ENCODE peak calls at places on chromosome 12, in four cellular contexts. N, R, H and D are unnamed samples.

GRCh38 chr12:122480753-122481152 is 20.0 kb downstream of the ZCCHC8 start:
- DNase-seq in N (peak; percentile 1), R (no peak), H (no peak), D (no peak)

GRCh38 chr12:46983959-46984833 is 95.2 kb upstream of the PCED1B start:
- DNase-seq in N (no peak), R (peak; percentile 44), H (no peak), D (peak; percentile 18)

GRCh38 chr12:117202033-117202432 is 11.8 kb upstream of the FBXO21 start:
- DNase-seq in N (no peak), R (no peak), H (no peak), D (no peak)

GRCh38 chr12:50390284-50390683 is 6.1 kb downstream of the FAM186A start:
- DNase-seq in N (no peak), R (peak; percentile 33), H (no peak), D (no peak)

GRCh38 chr12:122730215-122731014 is at the start of gene HCAR1:
- DNase-seq in N (no peak), R (peak; percentile 23), H (no peak), D (no peak)

GRCh38 chr12:16358896-16359295 is 11.5 kb downstream of the MGST1 start:
- DNase-seq in N (no peak), R (no peak), H (no peak), D (no peak)

GRCh38 chr12:108338915-108339657 is at the start of gene CMKLR1:
- DNase-seq in N (no peak), R (no peak), H (no peak), D (no peak)

GRCh38 chr12:65720136-65720535 is 104.1 kb upstream of the HMGA2 start:
- DNase-seq in N (no peak), R (no peak), H (no peak), D (no peak)

GRCh38 chr12:53223391-53224267 is 8.4 kb downstream of the RARG start:
- DNase-seq in N (no peak), R (no peak), H (no peak), D (no peak)

GRCh38 chr12:117367006-117367638 is 5.7 kb upstream of the NOS1 start:
- DNase-seq in N (peak; percentile 89), R (peak; percentile 63), H (peak; percentile 75), D (peak; percentile 73)

GRCh38 chr12:32003654-32004053 is 44.4 kb downstream of the RESF1 start:
- DNase-seq in N (no peak), R (no peak), H (no peak), D (no peak)

GRCh38 chr12:104870797-104871196 is 87.3 kb downstream of the SLC41A2 start:
- DNase-seq in N (no peak), R (no peak), H (no peak), D (no peak)

GRCh38 chr12:2893007-2893406 is 2.3 kb downstream of the TULP3 start:
- DNase-seq in N (no peak), R (no peak), H (no peak), D (no peak)

GRCh38 chr12:123761841-123762714 is at the start of gene DNAH10:
- DNase-seq in N (peak; percentile 75), R (peak; percentile 43), H (peak; percentile 34), D (peak; percentile 81)

GRCh38 chr12:121917950-121918678 is at the start of gene CFAP251:
- DNase-seq in N (peak; percentile 86), R (peak; percentile 77), H (peak; percentile 94), D (peak; percentile 99)

GRCh38 chr12:121288941-121289340 is 7.6 kb downstream of the CAMKK2 start:
- DNase-seq in N (no peak), R (no peak), H (no peak), D (no peak)

GRCh38 chr12:64633940-64634337 is 23.6 kb downstream of the RASSF3 start:
- DNase-seq in N (no peak), R (peak; percentile 46), H (peak; percentile 60), D (peak; percentile 44)

GRCh38 chr12:100216337-100216736 is 15.7 kb downstream of the ACTR6 start:
- DNase-seq in N (no peak), R (no peak), H (no peak), D (no peak)

GRCh38 chr12:3342051-3342450 is 149.0 kb upstream of the PRMT8 start:
- DNase-seq in N (peak; percentile 66), R (no peak), H (no peak), D (peak; percentile 57)

GRCh38 chr12:52264435-52264825 is 10.0 kb upstream of the KRT86 start:
- DNase-seq in N (no peak), R (no peak), H (no peak), D (no peak)

GRCh38 chr12:52032431-52032796 is 18.8 kb upstream of the NR4A1 start:
- DNase-seq in N (no peak), R (no peak), H (peak; percentile 60), D (peak; percentile 75)

GRCh38 chr12:91506461-91506860 is 323.8 kb upstream of the DCN start:
- DNase-seq in N (no peak), R (no peak), H (no peak), D (no peak)

GRCh38 chr12:109461049-109461845 is 15.9 kb downstream of the KCTD10 start:
- DNase-seq in N (no peak), R (no peak), H (peak; percentile 55), D (no peak)

GRCh38 chr12:79086546-79086945 is 222.0 kb downstream of the SYT1 start:
- DNase-seq in N (no peak), R (no peak), H (no peak), D (no peak)

GRCh38 chr12:114406326-114407033 is 536 bp upstream of the TBX5 start:
- DNase-seq in N (no peak), R (no peak), H (no peak), D (no peak)

GRCh38 chr12:42473130-42473529 is 116.4 kb downstream of the PRICKLE1 start:
- DNase-seq in N (no peak), R (no peak), H (no peak), D (no peak)

GRCh38 chr12:104764225-104765073 is 193.6 kb downstream of the SLC41A2 start:
- DNase-seq in N (no peak), R (no peak), H (no peak), D (no peak)

GRCh38 chr12:132606466-132606865 is 3.9 kb downstream of the LRCOL1 start:
- DNase-seq in N (no peak), R (no peak), H (no peak), D (no peak)

GRCh38 chr12:67540920-67541624 is 107.5 kb upstream of the DYRK2 start:
- DNase-seq in N (no peak), R (no peak), H (no peak), D (no peak)

GRCh38 chr12:100758083-100758482 is 36.5 kb upstream of the ANO4 start:
- DNase-seq in N (no peak), R (no peak), H (no peak), D (no peak)

GRCh38 chr12:121167232-121167820 is 34.6 kb downstream of the P2RX7 start:
- DNase-seq in N (no peak), R (no peak), H (no peak), D (no peak)

GRCh38 chr12:106739815-106740552 is 34.5 kb upstream of the RIC8B start:
- DNase-seq in N (no peak), R (no peak), H (no peak), D (no peak)

GRCh38 chr12:106733660-106734059 is 40.8 kb upstream of the RIC8B start:
- DNase-seq in N (no peak), R (no peak), H (no peak), D (peak; percentile 24)

GRCh38 chr12:106739318-106739717 is 35.2 kb upstream of the RIC8B start:
- DNase-seq in N (no peak), R (no peak), H (no peak), D (no peak)

GRCh38 chr12:106732890-106733289 is 41.6 kb upstream of the RIC8B start:
- DNase-seq in N (no peak), R (no peak), H (no peak), D (no peak)

DNA sequence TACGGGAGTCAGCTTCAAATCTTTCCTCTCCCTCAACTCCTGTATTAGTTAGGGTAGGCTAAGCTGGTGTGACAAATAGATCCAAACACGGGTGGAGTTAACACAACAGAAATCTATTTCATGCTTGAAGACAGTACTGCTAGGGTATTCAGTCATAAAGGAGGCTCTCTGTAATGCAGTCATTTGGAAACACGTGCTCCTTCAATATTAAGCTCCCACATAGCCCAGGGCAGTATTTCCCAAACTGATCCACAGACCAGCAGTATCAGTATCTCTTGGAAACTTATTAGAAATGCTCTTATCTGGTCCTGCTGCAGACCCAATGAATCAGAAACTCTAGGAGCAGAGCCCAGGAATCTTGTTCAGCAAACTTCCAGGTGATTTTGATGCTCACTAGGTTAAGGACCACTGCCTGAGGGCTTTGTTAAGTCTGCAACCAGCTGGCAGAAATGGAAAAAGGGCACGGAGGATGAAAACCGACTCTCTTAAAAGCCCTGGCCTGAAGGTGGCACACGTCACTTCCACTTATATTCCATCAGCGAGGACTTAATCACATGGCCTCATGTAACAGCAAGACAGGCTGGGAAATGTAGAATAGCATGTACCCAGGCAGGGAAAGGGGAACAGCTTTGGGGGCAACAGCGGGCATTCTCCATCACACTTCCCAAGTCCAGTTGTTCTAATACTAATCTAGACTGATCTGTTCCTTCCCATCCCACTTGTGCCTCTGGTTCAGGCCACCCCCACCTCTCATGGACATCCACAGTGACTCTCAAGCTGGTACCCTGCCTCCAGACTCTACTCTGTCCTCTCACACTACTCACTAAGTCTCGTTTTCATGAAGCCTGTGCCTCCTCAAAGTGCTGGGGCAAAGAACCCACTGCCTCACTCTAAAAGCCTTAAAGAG is 38.2 kb upstream of the RIC8B start:
- DNase-seq in N (no peak), R (no peak), H (no peak), D (peak; percentile 44)
- TF ChIP-seq CTCF in N (no peak), R (no peak), H (no peak), D (peak; percentile 30)

GRCh38 chr12:57815177-57816000 is 3.1 kb downstream of the AVIL start:
- DNase-seq in N (no peak), R (no peak), H (no peak), D (no peak)
- TF ChIP-seq CTCF in N (no peak), R (no peak), H (no peak), D (peak; percentile 36)

DNA sequence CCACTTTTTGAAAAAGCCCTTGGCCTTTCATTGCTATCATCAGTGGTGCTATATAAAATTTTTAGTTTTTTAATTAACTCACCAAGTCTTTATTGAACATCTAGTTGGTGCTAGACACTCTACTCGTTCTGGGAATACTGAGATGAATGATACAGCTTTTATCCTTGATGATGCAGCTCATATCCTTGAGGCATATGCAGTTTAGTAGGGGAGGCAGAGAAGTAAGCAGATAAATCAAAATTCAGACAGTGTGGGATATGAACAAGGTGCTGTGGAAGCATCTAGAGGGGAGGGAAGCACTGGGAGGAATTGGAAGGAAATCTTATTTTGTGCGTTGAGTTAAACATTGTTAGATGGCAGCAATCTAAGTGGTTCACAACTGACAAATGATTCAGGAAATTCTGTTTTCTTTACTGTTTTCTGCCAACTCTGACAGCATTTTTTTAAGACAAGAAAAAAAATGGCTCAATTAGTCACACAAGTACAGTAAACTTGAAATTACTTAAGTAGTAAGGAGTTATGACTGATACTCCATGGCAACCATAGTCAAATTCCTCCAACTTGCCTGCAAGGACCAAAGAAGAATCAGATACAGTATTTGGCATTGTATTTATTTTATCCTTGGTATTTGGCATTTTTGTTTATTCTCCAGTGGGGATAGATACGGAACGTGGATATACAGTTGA is 119.2 kb downstream of the TMTC2 start:
- DNase-seq in N (no peak), R (no peak), H (no peak), D (no peak)
- TF ChIP-seq CTCF in N (no peak), R (no peak), H (no peak), D (no peak)

GRCh38 chr12:71900091-71900490 is 38.6 kb upstream of the TPH2 start:
- DNase-seq in N (no peak), R (no peak), H (no peak), D (no peak)
- TF ChIP-seq CTCF in N (no peak), R (peak; percentile 39), H (no peak), D (peak; percentile 45)